ENCODE peak calls at places on chromosomes 16 and 17, in five cellular contexts. M is prostate gland, A is EL, O is brain microvascular endothelial cell, U is skeletal muscle cell. Z is an unnamed sample.

GRCh38 chr17:869567-870530 is 87.7 kb downstream of the MRM3 start:
- DNase-seq in M (peak; percentile 55), O (peak; percentile 37), A (peak; percentile 88), U (peak; percentile 83), Z (peak; percentile 68)

GRCh38 chr17:44928950-44929720 is 13.8 kb upstream of the GFAP start:
- DNase-seq in U (no peak), M (no peak), A (no peak), O (no peak), Z (no peak)

GRCh38 chr16:4675864-4676786 is 17.2 kb upstream of the NUDT16L1 start:
- DNase-seq in O (no peak), A (no peak), U (no peak), M (no peak), Z (no peak)

GRCh38 chr17:64240741-64241347 is 22.2 kb downstream of the TEX2 start:
- DNase-seq in M (peak; percentile 10), O (peak; percentile 31), A (peak; percentile 99), U (peak; percentile 58), Z (peak; percentile 36)

GRCh38 chr16:74608944-74609343 is 2.0 kb upstream of the GLG1 start:
- DNase-seq in U (no peak), M (no peak), A (no peak), O (peak; percentile 50), Z (no peak)

GRCh38 chr17:17147821-17148220 is 58.3 kb downstream of the PLD6 start:
- DNase-seq in A (no peak), M (no peak), U (no peak), O (no peak), Z (no peak)

GRCh38 chr16:69003500-69003899 is 102.0 kb upstream of the HAS3 start:
- DNase-seq in A (no peak), M (no peak), U (no peak), O (no peak), Z (no peak)

GRCh38 chr16:89325861-89326471 is 108.5 kb downstream of the ZNF778 start:
- DNase-seq in A (peak; percentile 83), U (peak; percentile 59), O (peak; percentile 72), M (no peak), Z (peak; percentile 73)

GRCh38 chr17:9512323-9513168 is 63.1 kb downstream of the STX8 start:
- DNase-seq in A (peak; percentile 67), M (no peak), O (peak; percentile 79), U (no peak), Z (no peak)

GRCh38 chr17:28258347-28258887 is 60.6 kb upstream of the TMEM97 start:
- DNase-seq in M (no peak), A (no peak), O (no peak), U (no peak), Z (no peak)

GRCh38 chr17:3029213-3029913 is 34.0 kb downstream of the OR1D5 start:
- DNase-seq in A (no peak), O (no peak), U (no peak), M (no peak), Z (no peak)

GRCh38 chr17:9371019-9371418 is 204.6 kb downstream of the STX8 start:
- DNase-seq in U (peak; percentile 67), M (no peak), A (peak; percentile 77), O (peak; percentile 93), Z (no peak)

GRCh38 chr16:81697321-81697885 is 81.7 kb upstream of the PLCG2 start:
- DNase-seq in A (peak; percentile 55), O (peak; percentile 51), U (no peak), M (peak; percentile 62), Z (peak; percentile 64)

GRCh38 chr16:89374393-89374948 is 115.9 kb downstream of the ANKRD11 start:
- DNase-seq in O (peak; percentile 74), M (no peak), A (peak; percentile 25), U (no peak), Z (no peak)

GRCh38 chr17:32192379-32192778 is 50.1 kb downstream of the RHOT1 start:
- DNase-seq in M (no peak), A (peak; percentile 42), U (no peak), O (peak; percentile 19), Z (no peak)

GRCh38 chr16:74698220-74698619 is 2.4 kb downstream of the MLKL start:
- DNase-seq in O (no peak), U (no peak), M (no peak), A (peak; percentile 22), Z (no peak)

GRCh38 chr16:50303605-50304466 is 37.5 kb downstream of the ADCY7 start:
- DNase-seq in A (no peak), O (peak; percentile 36), U (no peak), M (no peak), Z (no peak)

GRCh38 chr16:50635505-50636392 is 45.4 kb downstream of the SNX20 start:
- DNase-seq in M (no peak), U (no peak), O (no peak), A (no peak), Z (no peak)

GRCh38 chr17:61833536-61834203 is 29.7 kb downstream of the BRIP1 start:
- DNase-seq in U (peak; percentile 25), A (peak; percentile 93), O (peak; percentile 32), M (no peak), Z (no peak)

GRCh38 chr17:14590458-14591250 is 289.8 kb downstream of the HS3ST3B1 start:
- DNase-seq in M (no peak), A (no peak), U (no peak), O (no peak), Z (no peak)

GRCh38 chr17:74990581-74991105 is 3.2 kb downstream of the CDR2L start:
- DNase-seq in U (no peak), A (no peak), M (no peak), O (no peak), Z (no peak)

GRCh38 chr17:50181155-50181554 is 15.3 kb downstream of the SGCA start:
- DNase-seq in O (no peak), M (no peak), U (no peak), A (no peak), Z (no peak)

GRCh38 chr17:72865954-72866353 is 226.5 kb downstream of the SLC39A11 start:
- DNase-seq in A (no peak), O (no peak), M (no peak), U (no peak), Z (no peak)

GRCh38 chr16:51161440-51162195 is 10.5 kb upstream of the SALL1 start:
- DNase-seq in A (peak; percentile 27), M (no peak), O (no peak), U (no peak), Z (no peak)

GRCh38 chr16:69620564-69620963 is 54.8 kb downstream of the NFAT5 start:
- DNase-seq in O (no peak), M (no peak), U (no peak), A (no peak), Z (no peak)

GRCh38 chr16:22192261-22193133 is 13.6 kb upstream of the EEF2K start:
- DNase-seq in O (peak; percentile 93), M (peak; percentile 63), U (peak; percentile 82), A (peak; percentile 87), Z (peak; percentile 79)

GRCh38 chr16:77842468-77842867 is 54.1 kb downstream of the VAT1L start:
- DNase-seq in A (no peak), M (no peak), O (no peak), U (no peak), Z (no peak)

GRCh38 chr17:11704041-11704440 is 105.8 kb downstream of the DNAH9 start:
- DNase-seq in O (no peak), A (no peak), M (no peak), U (no peak), Z (no peak)

GRCh38 chr17:40069751-40070643 is 7.2 kb downstream of the THRA start:
- DNase-seq in O (peak; percentile 39), U (no peak), M (peak; percentile 90), A (peak; percentile 53), Z (peak; percentile 70)

GRCh38 chr17:143785-144281 is 6.5 kb downstream of the SCGB1C2 start:
- DNase-seq in U (peak; percentile 2), M (peak; percentile 70), O (peak; percentile 40), A (peak; percentile 66), Z (peak; percentile 88)

GRCh38 chr16:24035127-24035842 is 199.5 kb downstream of the PRKCB start:
- DNase-seq in A (no peak), O (no peak), U (no peak), M (no peak), Z (no peak)

GRCh38 chr17:78675836-78676235 is 98.6 kb upstream of the DNAH17 start:
- DNase-seq in M (no peak), A (no peak), O (no peak), U (no peak), Z (no peak)